ENCODE peak calls at places on chromosomes 11 and 22, in nine cellular contexts. H is HepG2, K is sigmoid colon, I is ovary, M is tibial nerve, J is right lobe of liver, Y is gastrocnemius medialis, Z is heart left ventricle, N is transverse colon. D is an unnamed sample.

GRCh38 chr11:130622126-130622525 is 173.7 kb downstream of the ADAMTS15 start:
- DNase-seq in H (no peak), K (no peak), I (no peak), M (no peak), J (no peak), Y (no peak), Z (no peak), N (no peak), D (no peak)

GRCh38 chr22:49863936-49864335 is 10.3 kb downstream of the ZBED4 start:
- DNase-seq in H (no peak), K (no peak), I (no peak), M (no peak), J (no peak), Y (no peak), Z (no peak), N (peak), D (no peak)

GRCh38 chr11:66845143-66845875 is 2.1 kb downstream of the RCE1 start:
- DNase-seq in H (no peak), K (peak), I (peak), M (no peak), J (no peak), Y (no peak), Z (no peak), N (no peak), D (no peak)

GRCh38 chr22:30187726-30188407 is 58.7 kb downstream of the LIF start:
- DNase-seq in H (no peak), K (no peak), I (no peak), M (no peak), J (no peak), Y (no peak), Z (no peak), N (no peak), D (no peak)

GRCh38 chr11:4094348-4095291 is at the start of gene RRM1:
- DNase-seq in H (peak), K (peak), I (peak), M (peak), J (peak), Y (peak), Z (peak), N (peak), D (peak)

GRCh38 chr11:12248330-12248729 is 129.0 kb upstream of the PARVA start:
- DNase-seq in H (peak), K (peak), I (peak), M (peak), J (peak), Y (peak), Z (peak), N (peak), D (no peak)

GRCh38 chr22:32539631-32540449 is 65.2 kb downstream of the FBXO7 start:
- DNase-seq in H (no peak), K (peak), I (no peak), M (no peak), J (peak), Y (no peak), Z (peak), N (peak), D (no peak)

GRCh38 chr22:46526484-46526839 is 11.0 kb downstream of the CELSR1 start:
- DNase-seq in H (no peak), K (no peak), I (no peak), M (no peak), J (no peak), Y (no peak), Z (no peak), N (no peak), D (no peak)

GRCh38 chr11:13277719-13278619 is at the start of gene BMAL1:
- DNase-seq in H (no peak), K (peak), I (peak), M (peak), J (peak), Y (peak), Z (peak), N (peak), D (peak)

GRCh38 chr11:32229566-32230240 is 138.8 kb downstream of the RCN1 start:
- DNase-seq in H (no peak), K (no peak), I (no peak), M (no peak), J (no peak), Y (no peak), Z (no peak), N (no peak), D (no peak)

GRCh38 chr11:127274328-127274676 is 273.7 kb upstream of the KIRREL3 start:
- DNase-seq in H (no peak), K (no peak), I (no peak), M (no peak), J (no peak), Y (no peak), Z (no peak), N (no peak), D (peak)

GRCh38 chr11:78351193-78351592 is 66.4 kb downstream of the GAB2 start:
- DNase-seq in H (no peak), K (no peak), I (no peak), M (no peak), J (no peak), Y (no peak), Z (no peak), N (no peak), D (no peak)

GRCh38 chr22:30312053-30312452 is 14.7 kb downstream of the TBC1D10A start:
- DNase-seq in H (no peak), K (no peak), I (no peak), M (no peak), J (no peak), Y (no peak), Z (no peak), N (no peak), D (no peak)

GRCh38 chr11:22703040-22703439 is 36.6 kb downstream of the GAS2 start:
- DNase-seq in H (peak), K (no peak), I (no peak), M (no peak), J (no peak), Y (no peak), Z (no peak), N (no peak), D (no peak)
- TF ChIP-seq POLR2A in H (no peak), K (no peak), I (no peak), M (no peak), J (no peak), Y (no peak), Z (no peak), N (no peak), D (no peak)

DNA sequence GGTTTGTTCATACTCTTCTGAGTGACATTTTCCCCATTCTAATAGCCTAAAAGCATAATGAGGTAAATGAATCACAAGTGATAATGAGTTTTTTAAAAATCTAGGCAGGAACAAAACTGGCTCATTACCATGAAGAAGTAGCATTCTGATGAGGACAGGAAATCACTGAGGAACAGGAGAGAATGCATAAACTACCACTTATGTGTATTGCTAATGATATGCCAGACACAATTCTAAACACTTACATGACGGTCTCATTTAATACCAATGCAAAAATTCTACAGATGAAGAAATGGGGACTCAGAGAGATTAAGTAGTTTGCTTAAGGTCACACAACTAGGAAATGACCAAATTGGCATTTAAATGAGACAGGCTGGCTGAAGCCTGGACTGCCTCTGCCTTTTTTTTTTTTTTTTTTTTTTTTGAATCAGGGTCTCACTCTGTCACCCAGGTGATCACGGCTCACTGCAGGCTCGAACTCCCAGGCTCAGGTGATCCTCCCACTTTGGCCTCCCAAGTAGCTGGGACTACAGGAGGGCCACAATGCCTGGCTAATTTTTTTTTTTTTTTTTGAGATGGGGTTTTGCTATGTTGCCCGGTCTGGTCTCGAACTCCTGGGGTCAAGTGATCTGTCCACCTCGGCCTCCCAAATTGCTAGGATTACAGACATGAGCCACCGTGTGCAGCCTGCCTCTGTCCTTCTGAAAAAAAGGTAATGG is 48.5 kb downstream of the MCHR1 start:
- DNase-seq in H (no peak), K (no peak), I (no peak), M (no peak), J (no peak), Y (no peak), Z (no peak), N (no peak), D (no peak)
- TF ChIP-seq CTCF in H (no peak), K (no peak), I (no peak), M (no peak), J (no peak), Y (no peak), Z (no peak), N (no peak), D (no peak)

GRCh38 chr11:87198266-87198881 is 160.6 kb downstream of the TMEM135 start:
- DNase-seq in H (no peak), K (no peak), I (no peak), M (no peak), J (no peak), Y (no peak), Z (no peak), N (no peak), D (no peak)
- TF ChIP-seq POLR2A in H (no peak), K (no peak), I (no peak), M (no peak), J (no peak), Y (no peak), Z (no peak), N (no peak), D (no peak)

DNA sequence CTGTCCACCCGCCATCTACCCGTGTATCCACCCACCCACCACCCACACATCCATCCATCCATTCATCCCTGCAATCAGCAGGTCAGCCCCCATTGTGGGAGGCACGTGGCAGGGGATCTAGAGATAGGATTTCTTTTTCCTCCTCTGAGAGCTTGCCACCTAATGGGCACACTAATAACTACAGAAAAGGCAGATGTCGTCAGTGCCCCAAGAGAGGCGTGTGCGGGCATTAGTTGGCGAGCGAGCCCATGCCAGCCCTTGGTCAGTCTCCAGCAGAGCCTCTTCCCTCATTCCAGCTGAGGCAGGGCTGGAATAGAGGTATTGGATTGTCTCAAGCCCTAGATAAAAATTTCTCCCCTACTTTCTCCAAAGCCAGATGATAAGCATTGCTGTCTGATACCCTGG is 9.7 kb downstream of the USP2 start:
- DNase-seq in H (no peak), K (no peak), I (no peak), M (no peak), J (peak), Y (peak), Z (peak), N (no peak), D (no peak)
- TF ChIP-seq CTCF in H (peak), K (no peak), I (no peak), M (peak), J (peak), Y (peak), Z (peak), N (no peak), D (no peak)

GRCh38 chr11:61815790-61816735 is 740 bp downstream of the FADS1 start:
- DNase-seq in H (peak), K (peak), I (peak), M (peak), J (peak), Y (peak), Z (peak), N (peak), D (peak)
- TF ChIP-seq POLR2A in H (peak), K (peak), I (no peak), M (peak), J (no peak), Y (no peak), Z (no peak), N (no peak), D (no peak)

GRCh38 chr11:35619754-35620640 is 1.7 kb downstream of the FJX1 start:
- DNase-seq in H (peak), K (peak), I (peak), M (no peak), J (no peak), Y (no peak), Z (peak), N (peak), D (no peak)
- TF ChIP-seq CTCF in H (no peak), K (no peak), I (no peak), M (no peak), J (no peak), Y (no peak), Z (no peak), N (no peak), D (no peak)

D was measured in lower leg skin.